ENCODE peak calls at places on chromosome 18, in nine cellular contexts. L is heart right ventricle; D is HFF-Myc; X is HepG2; K is HT1080; M is mesenteric fat pad; F is CMK; Z is cerebellar cortex; I is central memory CD4-positive, alpha-beta T cell. W is an unnamed sample.

GRCh38 chr18:50079571-50080295 is 115.2 kb downstream of the MYO5B start:
- DNase-seq in L (peak), D (no peak), X (no peak), K (no peak), M (no peak), F (no peak), Z (peak), I (no peak), W (no peak)

GRCh38 chr18:49274188-49274714 is 186.2 kb downstream of the DYM start:
- DNase-seq in L (no peak), D (no peak), X (no peak), K (no peak), M (no peak), F (no peak), Z (no peak), I (no peak), W (peak)

GRCh38 chr18:48563027-48563426 is 24.2 kb downstream of the CTIF start:
- DNase-seq in L (no peak), D (no peak), X (no peak), K (peak), M (no peak), F (no peak), Z (no peak), I (no peak), W (peak)

GRCh38 chr18:1965541-1965940 is 605.8 kb downstream of the METTL4 start:
- DNase-seq in L (no peak), D (no peak), X (no peak), K (no peak), M (no peak), F (no peak), Z (no peak), I (no peak), W (no peak)

GRCh38 chr18:10739152-10739551 is 213.3 kb downstream of the NAPG start:
- DNase-seq in L (no peak), D (no peak), X (no peak), K (no peak), M (no peak), F (no peak), Z (no peak), I (no peak), W (peak)

GRCh38 chr18:23703057-23703986 is 14.1 kb downstream of the LAMA3 start:
- DNase-seq in L (peak), D (peak), X (peak), K (peak), M (no peak), F (peak), Z (peak), I (peak), W (peak)

GRCh38 chr18:63197246-63197791 is 122.2 kb downstream of the BCL2 start:
- DNase-seq in L (no peak), D (no peak), X (no peak), K (no peak), M (no peak), F (no peak), Z (no peak), I (no peak), W (no peak)

GRCh38 chr18:35438480-35439234 is 59.1 kb downstream of the INO80C start:
- DNase-seq in L (no peak), D (no peak), X (no peak), K (no peak), M (no peak), F (no peak), Z (no peak), I (no peak), W (no peak)

GRCh38 chr18:7221424-7222155 is 9.3 kb upstream of the LRRC30 start:
- DNase-seq in L (peak), D (peak), X (peak), K (peak), M (no peak), F (peak), Z (peak), I (no peak), W (peak)

GRCh38 chr18:13137041-13137938 is 81.3 kb upstream of the LDLRAD4 start:
- DNase-seq in L (peak), D (no peak), X (no peak), K (no peak), M (no peak), F (no peak), Z (no peak), I (peak), W (peak)

GRCh38 chr18:7429831-7430230 is 137.3 kb upstream of the PTPRM start:
- DNase-seq in L (no peak), D (no peak), X (no peak), K (no peak), M (no peak), F (no peak), Z (no peak), I (no peak), W (no peak)

GRCh38 chr18:13680612-13681011 is 45.7 kb downstream of the FAM210A start:
- DNase-seq in L (peak), D (no peak), X (peak), K (no peak), M (no peak), F (no peak), Z (peak), I (no peak), W (peak)

GRCh38 chr18:56358608-56359007 is 279.8 kb downstream of the TXNL1 start:
- DNase-seq in L (no peak), D (no peak), X (no peak), K (no peak), M (no peak), F (no peak), Z (no peak), I (no peak), W (no peak)

GRCh38 chr18:8778824-8779223 is 73.5 kb downstream of the MTCL1 start:
- DNase-seq in L (no peak), D (no peak), X (no peak), K (no peak), M (no peak), F (no peak), Z (no peak), I (no peak), W (no peak)

GRCh38 chr18:4203525-4203924 is 251.6 kb downstream of the DLGAP1 start:
- DNase-seq in L (no peak), D (no peak), X (no peak), K (peak), M (no peak), F (no peak), Z (no peak), I (no peak), W (no peak)

GRCh38 chr18:79639072-79639829 is 40.4 kb upstream of the CTDP1 start:
- DNase-seq in L (no peak), D (no peak), X (no peak), K (no peak), M (no peak), F (no peak), Z (no peak), I (no peak), W (no peak)

GRCh38 chr18:37253424-37254255 is 312.0 kb downstream of the CELF4 start:
- DNase-seq in L (no peak), D (no peak), X (no peak), K (no peak), M (no peak), F (no peak), Z (no peak), I (no peak), W (no peak)

GRCh38 chr18:62566199-62566598 is 43.4 kb downstream of the ZCCHC2 start:
- DNase-seq in L (peak), D (no peak), X (peak), K (no peak), M (no peak), F (no peak), Z (peak), I (no peak), W (peak)

W was measured in fibroblast of villous mesenchyme.